ENCODE peak calls at places on chromosomes 3 and 15, in nine cellular contexts. E is MM.1S, J is thoracic aorta, O is GM10248, P is WERI-Rb-1, X is foreskin fibroblast, C is heart left ventricle, B is fibroblast of lung, G is endothelial cell of umbilical vein. Y is an unnamed sample.

GRCh38 chr3:14725564-14726420 is 50.9 kb downstream of the C3orf20 start:
- DNase-seq in E (no peak), J (no peak), O (no peak), P (no peak), X (no peak), C (peak), B (peak), G (no peak), Y (no peak)

GRCh38 chr15:51281368-51281967 is 56.9 kb downstream of the CYP19A1 start:
- DNase-seq in E (peak), J (no peak), O (peak), P (peak), X (no peak), C (peak), B (peak), G (peak), Y (no peak)

GRCh38 chr3:10950476-10951294 is 41.9 kb upstream of the SLC6A1 start:
- DNase-seq in E (no peak), J (no peak), O (peak), P (peak), X (peak), C (no peak), B (peak), G (peak), Y (no peak)

GRCh38 chr3:152073267-152073666 is 195.5 kb upstream of the MBNL1 start:
- DNase-seq in E (no peak), J (no peak), O (no peak), P (no peak), X (peak), C (no peak), B (peak), G (peak), Y (no peak)

GRCh38 chr3:33061782-33062181 is 35.2 kb downstream of the GLB1 start:
- DNase-seq in E (no peak), J (no peak), O (no peak), P (no peak), X (peak), C (no peak), B (peak), G (no peak), Y (no peak)

GRCh38 chr3:139326131-139326530 is 17.7 kb upstream of the MRPS22 start:
- DNase-seq in E (no peak), J (no peak), O (no peak), P (no peak), X (no peak), C (no peak), B (no peak), G (no peak), Y (no peak)

GRCh38 chr3:41274944-41275668 is 75.8 kb downstream of the CTNNB1 start:
- DNase-seq in E (no peak), J (no peak), O (no peak), P (no peak), X (peak), C (no peak), B (peak), G (no peak), Y (no peak)

GRCh38 chr15:48630245-48630644 is 15.3 kb downstream of the FBN1 start:
- DNase-seq in E (no peak), J (no peak), O (no peak), P (no peak), X (no peak), C (no peak), B (no peak), G (no peak), Y (no peak)

GRCh38 chr15:92409521-92409920 is 15.8 kb downstream of the ST8SIA2 start:
- DNase-seq in E (no peak), J (no peak), O (no peak), P (no peak), X (no peak), C (no peak), B (no peak), G (no peak), Y (no peak)

GRCh38 chr3:38084019-38084968 is 45.3 kb downstream of the DLEC1 start:
- DNase-seq in E (no peak), J (no peak), O (peak), P (no peak), X (peak), C (no peak), B (peak), G (no peak), Y (no peak)

GRCh38 chr15:69045810-69046209 is 31.3 kb downstream of the NOX5 start:
- DNase-seq in E (no peak), J (no peak), O (no peak), P (peak), X (no peak), C (no peak), B (peak), G (no peak), Y (no peak)

GRCh38 chr3:142180761-142181362 is 31.5 kb upstream of the TFDP2 start:
- DNase-seq in E (peak), J (no peak), O (no peak), P (peak), X (peak), C (peak), B (peak), G (peak), Y (no peak)

GRCh38 chr3:113594066-113594465 is 61.7 kb downstream of the SIDT1 start:
- DNase-seq in E (no peak), J (no peak), O (no peak), P (no peak), X (no peak), C (no peak), B (no peak), G (no peak), Y (no peak)

GRCh38 chr3:124250053-124250452 is 258.1 kb upstream of the ROPN1 start:
- DNase-seq in E (no peak), J (no peak), O (no peak), P (no peak), X (no peak), C (no peak), B (peak), G (peak), Y (no peak)

GRCh38 chr15:100180921-100181320 is 160.9 kb downstream of the ADAMTS17 start:
- DNase-seq in E (no peak), J (no peak), O (no peak), P (no peak), X (no peak), C (no peak), B (no peak), G (no peak), Y (no peak)

GRCh38 chr3:142211034-142211433 is 14.4 kb downstream of the GK5 start:
- DNase-seq in E (no peak), J (no peak), O (no peak), P (no peak), X (no peak), C (no peak), B (no peak), G (peak), Y (no peak)

GRCh38 chr3:125958511-125959316 is 10.3 kb upstream of the ROPN1B start:
- DNase-seq in E (no peak), J (no peak), O (no peak), P (no peak), X (no peak), C (no peak), B (no peak), G (no peak), Y (no peak)

GRCh38 chr3:52904000-52904399 is 6.7 kb upstream of the STIMATE start:
- DNase-seq in E (no peak), J (no peak), O (no peak), P (no peak), X (no peak), C (no peak), B (no peak), G (no peak), Y (no peak)

GRCh38 chr15:48510976-48511375 is 134.5 kb downstream of the FBN1 start:
- DNase-seq in E (no peak), J (no peak), O (no peak), P (no peak), X (no peak), C (no peak), B (peak), G (no peak), Y (no peak)

DNA sequence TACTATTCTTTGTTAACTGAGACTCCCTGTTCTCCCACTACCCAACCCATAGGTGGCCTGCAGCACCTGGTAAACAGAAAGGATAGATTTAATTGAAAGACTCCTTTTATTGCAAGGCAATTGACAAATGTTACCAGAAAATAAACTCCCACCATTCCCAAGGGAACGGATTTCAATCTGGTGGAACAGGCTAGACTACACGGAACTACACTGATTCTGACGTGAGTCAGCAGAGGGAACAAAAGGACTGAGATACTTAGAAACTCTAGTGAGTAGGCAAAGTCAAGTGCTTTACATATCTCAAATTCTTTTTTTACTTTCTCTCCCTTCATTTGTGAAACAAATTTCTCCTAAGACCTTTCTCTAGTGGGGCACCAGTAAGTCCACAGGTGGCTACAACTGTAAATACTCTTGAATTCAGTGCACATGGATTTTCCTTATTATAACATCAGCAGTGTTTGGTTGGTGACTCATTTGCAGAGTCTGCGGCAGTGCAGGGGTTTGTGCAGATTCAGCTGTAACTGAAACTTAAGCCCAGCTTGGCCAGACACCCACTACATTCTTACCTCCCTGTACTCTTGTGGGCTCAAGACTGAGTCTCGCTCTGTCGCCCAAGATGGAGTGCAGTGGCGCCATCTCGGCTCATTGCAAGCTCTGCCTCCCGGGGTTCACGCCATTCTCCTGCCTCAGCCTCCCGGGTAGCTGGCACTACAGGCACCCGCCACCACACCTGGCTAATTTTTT is 34.3 kb upstream of the PLSCR2 start:
- DNase-seq in E (no peak), J (no peak), O (peak), P (no peak), X (peak), C (no peak), B (peak), G (peak), Y (no peak)
- TF ChIP-seq CTCF in E (no peak), J (no peak), O (no peak), P (no peak), X (no peak), C (no peak), B (no peak), G (no peak), Y (no peak)

DNA sequence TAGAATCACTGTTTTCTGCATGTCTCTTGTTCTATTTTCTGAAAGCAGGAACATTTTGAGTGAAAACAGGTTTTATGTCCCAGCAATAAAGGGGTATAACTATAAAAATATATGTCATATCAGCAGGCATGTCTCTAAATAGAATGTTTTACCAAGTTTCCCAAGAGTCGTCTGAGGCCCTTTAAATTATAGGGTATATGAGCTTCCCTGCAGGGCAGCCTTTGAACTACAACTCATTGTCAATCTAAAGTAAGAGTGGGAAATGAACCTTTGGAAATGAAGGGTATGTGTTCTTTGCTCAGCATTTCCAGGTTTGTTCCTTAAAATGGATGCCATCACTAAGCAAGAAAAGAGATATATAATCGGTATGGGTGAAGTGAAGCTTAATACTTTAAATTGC is 138.6 kb downstream of the LSAMP start:
- DNase-seq in E (no peak), J (no peak), O (no peak), P (no peak), X (no peak), C (no peak), B (no peak), G (no peak), Y (no peak)
- TF ChIP-seq CTCF in E (no peak), J (no peak), O (no peak), P (no peak), X (no peak), C (no peak), B (no peak), G (no peak), Y (no peak)

GRCh38 chr3:49567406-49567805 is 13.1 kb downstream of the BSN start:
- DNase-seq in E (no peak), J (no peak), O (no peak), P (no peak), X (no peak), C (no peak), B (no peak), G (no peak), Y (no peak)

GRCh38 chr3:49563766-49564165 is 9.5 kb downstream of the BSN start:
- DNase-seq in E (no peak), J (no peak), O (no peak), P (no peak), X (no peak), C (no peak), B (no peak), G (no peak), Y (no peak)

GRCh38 chr3:49566312-49566711 is 12.0 kb downstream of the BSN start:
- DNase-seq in E (no peak), J (no peak), O (no peak), P (no peak), X (no peak), C (no peak), B (no peak), G (no peak), Y (no peak)

GRCh38 chr3:49568965-49569364 is 14.7 kb downstream of the BSN start:
- DNase-seq in E (no peak), J (no peak), O (no peak), P (no peak), X (no peak), C (no peak), B (no peak), G (no peak), Y (no peak)

GRCh38 chr3:49563040-49563578 is 8.8 kb downstream of the BSN start:
- DNase-seq in E (no peak), J (no peak), O (no peak), P (no peak), X (no peak), C (no peak), B (no peak), G (no peak), Y (no peak)
- TF ChIP-seq CTCF in E (no peak), J (no peak), O (no peak), P (no peak), X (no peak), C (no peak), B (no peak), G (no peak), Y (no peak)

DNA sequence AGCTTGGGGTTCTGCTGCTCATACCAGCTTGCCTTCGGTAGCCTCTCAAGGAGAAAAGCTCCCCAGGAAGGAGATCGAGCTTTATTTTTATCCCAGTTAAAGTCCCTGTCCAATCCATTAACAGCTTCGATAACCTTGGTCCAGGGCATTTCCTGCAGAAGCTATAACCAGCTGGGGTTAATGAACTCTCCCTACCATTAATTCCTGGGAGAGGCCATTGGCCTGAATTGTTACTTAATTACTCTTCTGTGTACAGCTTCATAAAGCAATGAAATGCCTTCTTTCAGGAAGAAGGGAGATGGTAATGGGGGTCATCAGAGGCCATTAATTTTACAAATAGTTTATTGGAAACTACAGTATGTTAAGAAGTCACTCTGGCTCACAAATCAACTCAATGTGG is 1.9 kb upstream of the TMCO5A start:
- DNase-seq in E (no peak), J (no peak), O (no peak), P (no peak), X (no peak), C (no peak), B (no peak), G (no peak), Y (no peak)
- TF ChIP-seq CTCF in E (no peak), J (no peak), O (no peak), P (no peak), X (no peak), C (no peak), B (no peak), G (no peak), Y (no peak)

GRCh38 chr15:70099167-70099965 is 1.6 kb upstream of the TLE3 start:
- DNase-seq in E (peak), J (peak), O (peak), P (peak), X (peak), C (peak), B (peak), G (peak), Y (peak)
- TF ChIP-seq CTCF in E (no peak), J (no peak), O (no peak), P (no peak), X (no peak), C (no peak), B (no peak), G (no peak), Y (peak)

GRCh38 chr15:77871838-77872371 is 205.6 kb downstream of the TBC1D2B start:
- DNase-seq in E (no peak), J (no peak), O (no peak), P (peak), X (no peak), C (peak), B (no peak), G (no peak), Y (no peak)
- TF ChIP-seq CTCF in E (no peak), J (no peak), O (no peak), P (peak), X (peak), C (no peak), B (no peak), G (no peak), Y (no peak)

GRCh38 chr3:24663406-24663805 is 168.8 kb upstream of the THRB start:
- DNase-seq in E (no peak), J (no peak), O (no peak), P (no peak), X (no peak), C (no peak), B (no peak), G (no peak), Y (no peak)
- TF ChIP-seq CTCF in E (no peak), J (no peak), O (no peak), P (no peak), X (no peak), C (no peak), B (no peak), G (no peak), Y (no peak)

DNA sequence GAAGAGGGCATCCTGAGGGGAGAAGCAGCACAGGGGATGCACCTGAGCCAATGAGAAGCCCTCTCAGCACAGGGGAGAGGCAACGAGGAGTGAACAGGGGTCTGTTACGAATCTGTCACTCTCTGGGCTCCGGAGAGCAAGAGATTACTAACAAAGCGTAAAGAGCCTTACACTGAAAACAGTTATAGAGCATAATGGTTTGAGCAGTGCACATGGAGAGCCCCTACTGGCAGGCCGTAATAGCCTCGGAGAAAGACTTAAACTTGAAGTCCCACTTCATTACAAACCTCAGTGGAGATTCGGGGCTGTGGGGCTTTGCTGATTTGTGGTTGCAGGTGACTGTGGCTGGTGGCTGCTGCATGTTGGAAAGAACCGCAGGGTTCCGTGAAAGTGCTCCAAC is 271.5 kb upstream of the TMC3 start:
- DNase-seq in E (no peak), J (no peak), O (no peak), P (no peak), X (no peak), C (no peak), B (no peak), G (no peak), Y (no peak)
- TF ChIP-seq CTCF in E (no peak), J (no peak), O (no peak), P (no peak), X (no peak), C (no peak), B (no peak), G (no peak), Y (no peak)

GRCh38 chr15:47384316-47384715 is 333.0 kb upstream of the SEMA6D start:
- DNase-seq in E (no peak), J (no peak), O (no peak), P (peak), X (peak), C (peak), B (peak), G (peak), Y (peak)
- TF ChIP-seq CTCF in E (no peak), J (no peak), O (no peak), P (no peak), X (no peak), C (no peak), B (no peak), G (no peak), Y (no peak)